ENCODE peak calls at places on chromosomes 5 and 9, in four cellular contexts. One of them, this sample, is unnamed. For H3K9me3, the result is how much of the 10 kb centered on the place peaks cover.

GRCh38 chr9:99013550-99013949 is 69.8 kb downstream of the COL15A1 start:
- DNase-seq in stomach: no peak
- DNase-seq in heart left ventricle: no peak
- DNase-seq in endodermal cell: no peak
- DNase-seq in this sample: peak

GRCh38 chr5:26691486-26691885 is 346.9 kb downstream of the CDH9 start:
- DNase-seq in stomach: no peak
- DNase-seq in heart left ventricle: no peak
- DNase-seq in endodermal cell: no peak
- DNase-seq in this sample: no peak

GRCh38 chr9:137194909-137195308 is 5.6 kb downstream of the TPRN start:
- DNase-seq in stomach: peak
- DNase-seq in heart left ventricle: no peak
- DNase-seq in endodermal cell: no peak
- DNase-seq in this sample: peak

GRCh38 chr5:93620487-93621339 is 37.7 kb downstream of the NR2F1 start:
- DNase-seq in stomach: peak
- DNase-seq in heart left ventricle: peak
- DNase-seq in endodermal cell: peak
- DNase-seq in this sample: peak

GRCh38 chr9:21095561-21095960 is 17.8 kb upstream of the IFNB1 start:
- DNase-seq in stomach: no peak
- DNase-seq in heart left ventricle: no peak
- DNase-seq in endodermal cell: no peak
- DNase-seq in this sample: no peak

GRCh38 chr5:180289433-180289832 is 2.5 kb downstream of the MAPK9 start:
- DNase-seq in stomach: peak
- DNase-seq in heart left ventricle: no peak
- DNase-seq in endodermal cell: no peak
- DNase-seq in this sample: peak

GRCh38 chr5:150461231-150461630 is 11.7 kb upstream of the RPS14 start:
- DNase-seq in stomach: no peak
- DNase-seq in heart left ventricle: no peak
- DNase-seq in endodermal cell: peak
- DNase-seq in this sample: no peak

GRCh38 chr5:8019719-8020218 is 150.8 kb downstream of the MTRR start:
- DNase-seq in stomach: no peak
- DNase-seq in heart left ventricle: no peak
- DNase-seq in endodermal cell: no peak
- DNase-seq in this sample: no peak

GRCh38 chr5:20023686-20024085 is 35.7 kb upstream of the CDH18 start:
- DNase-seq in stomach: no peak
- DNase-seq in heart left ventricle: no peak
- DNase-seq in endodermal cell: no peak
- DNase-seq in this sample: no peak

GRCh38 chr5:74337252-74338100 is 303.1 kb downstream of the ENC1 start:
- DNase-seq in stomach: no peak
- DNase-seq in heart left ventricle: no peak
- DNase-seq in endodermal cell: peak
- DNase-seq in this sample: no peak

GRCh38 chr5:142845402-142845901 is 75.3 kb downstream of the ARHGAP26 start:
- DNase-seq in stomach: no peak
- DNase-seq in heart left ventricle: no peak
- DNase-seq in endodermal cell: no peak
- DNase-seq in this sample: peak

GRCh38 chr5:108788142-108788541 is 40.4 kb downstream of the FER start:
- DNase-seq in stomach: peak
- DNase-seq in heart left ventricle: peak
- DNase-seq in endodermal cell: no peak
- DNase-seq in this sample: no peak

GRCh38 chr9:106869458-106869857 is 6.5 kb downstream of the ZNF462 start:
- DNase-seq in stomach: no peak
- DNase-seq in heart left ventricle: no peak
- DNase-seq in endodermal cell: no peak
- DNase-seq in this sample: no peak

GRCh38 chr5:67996596-67996995 is 219.0 kb upstream of the PIK3R1 start:
- DNase-seq in stomach: no peak
- DNase-seq in heart left ventricle: no peak
- DNase-seq in endodermal cell: no peak
- DNase-seq in this sample: peak

GRCh38 chr9:86946712-86947145 is 577 bp downstream of the GAS1 start:
- DNase-seq in stomach: peak
- DNase-seq in heart left ventricle: peak
- DNase-seq in endodermal cell: peak
- DNase-seq in this sample: peak

GRCh38 chr5:168601972-168602371 is 22.8 kb upstream of the PANK3 start:
- DNase-seq in stomach: no peak
- DNase-seq in heart left ventricle: no peak
- DNase-seq in endodermal cell: no peak
- DNase-seq in this sample: no peak

GRCh38 chr5:108748010-108748353 is 285 bp downstream of the FER start:
- DNase-seq in stomach: no peak
- DNase-seq in heart left ventricle: no peak
- DNase-seq in endodermal cell: no peak
- DNase-seq in this sample: no peak

GRCh38 chr9:2418619-2419018 is 203.0 kb upstream of the VLDLR start:
- DNase-seq in stomach: no peak
- DNase-seq in heart left ventricle: no peak
- DNase-seq in endodermal cell: peak
- DNase-seq in this sample: no peak

GRCh38 chr5:67879619-67880357 is 335.8 kb upstream of the PIK3R1 start:
- DNase-seq in stomach: no peak
- DNase-seq in heart left ventricle: no peak
- DNase-seq in endodermal cell: no peak
- DNase-seq in this sample: peak

GRCh38 chr9:20024159-20024571 is 235.3 kb upstream of the SLC24A2 start:
- DNase-seq in stomach: no peak
- DNase-seq in heart left ventricle: no peak
- DNase-seq in endodermal cell: no peak
- DNase-seq in this sample: no peak

GRCh38 chr5:180932660-180933059 is 33.7 kb downstream of the BTNL8 start:
- DNase-seq in stomach: no peak
- DNase-seq in heart left ventricle: no peak
- DNase-seq in endodermal cell: no peak
- DNase-seq in this sample: no peak

GRCh38 chr9:125436613-125437443 is 175.2 kb downstream of the GAPVD1 start:
- DNase-seq in stomach: no peak
- DNase-seq in heart left ventricle: no peak
- DNase-seq in endodermal cell: no peak
- DNase-seq in this sample: no peak

GRCh38 chr5:142826093-142826492 is 55.9 kb downstream of the ARHGAP26 start:
- DNase-seq in stomach: no peak
- DNase-seq in heart left ventricle: no peak
- DNase-seq in endodermal cell: no peak
- DNase-seq in this sample: no peak

GRCh38 chr9:108219664-108220063 is 636.1 kb downstream of the ACTL7B start:
- DNase-seq in stomach: peak
- DNase-seq in heart left ventricle: no peak
- DNase-seq in endodermal cell: no peak
- DNase-seq in this sample: peak

GRCh38 chr9:38061326-38061947 is 7.6 kb downstream of the SHB start:
- DNase-seq in stomach: no peak
- DNase-seq in heart left ventricle: no peak
- DNase-seq in endodermal cell: peak
- DNase-seq in this sample: no peak
- H3K27ac ChIP-seq in stomach: peak
- H3K27ac ChIP-seq in heart left ventricle: peak
- H3K27ac ChIP-seq in endodermal cell: no peak
- H3K27ac ChIP-seq in this sample: no peak

GRCh38 chr9:135076143-135076875 is 11.2 kb upstream of the OLFM1 start:
- DNase-seq in stomach: no peak
- DNase-seq in heart left ventricle: no peak
- DNase-seq in endodermal cell: peak
- DNase-seq in this sample: no peak
- H3K4me3 ChIP-seq in stomach: peak
- H3K4me3 ChIP-seq in heart left ventricle: peak
- H3K4me3 ChIP-seq in endodermal cell: no peak
- H3K4me3 ChIP-seq in this sample: no peak

GRCh38 chr5:178982941-178983340 is 12.2 kb downstream of the GRM6 start:
- DNase-seq in stomach: no peak
- DNase-seq in heart left ventricle: no peak
- DNase-seq in endodermal cell: no peak
- DNase-seq in this sample: no peak
- H3K9me3 ChIP-seq in stomach: half or more
- H3K9me3 ChIP-seq in heart left ventricle: half or more
- H3K9me3 ChIP-seq in endodermal cell: under half
- H3K9me3 ChIP-seq in this sample: under half

GRCh38 chr5:91150636-91151035 is 232.5 kb downstream of the ARRDC3 start:
- DNase-seq in stomach: no peak
- DNase-seq in heart left ventricle: no peak
- DNase-seq in endodermal cell: no peak
- DNase-seq in this sample: no peak
- H3K27ac ChIP-seq in stomach: no peak
- H3K27ac ChIP-seq in heart left ventricle: no peak
- H3K27ac ChIP-seq in endodermal cell: no peak
- H3K27ac ChIP-seq in this sample: no peak

DNA sequence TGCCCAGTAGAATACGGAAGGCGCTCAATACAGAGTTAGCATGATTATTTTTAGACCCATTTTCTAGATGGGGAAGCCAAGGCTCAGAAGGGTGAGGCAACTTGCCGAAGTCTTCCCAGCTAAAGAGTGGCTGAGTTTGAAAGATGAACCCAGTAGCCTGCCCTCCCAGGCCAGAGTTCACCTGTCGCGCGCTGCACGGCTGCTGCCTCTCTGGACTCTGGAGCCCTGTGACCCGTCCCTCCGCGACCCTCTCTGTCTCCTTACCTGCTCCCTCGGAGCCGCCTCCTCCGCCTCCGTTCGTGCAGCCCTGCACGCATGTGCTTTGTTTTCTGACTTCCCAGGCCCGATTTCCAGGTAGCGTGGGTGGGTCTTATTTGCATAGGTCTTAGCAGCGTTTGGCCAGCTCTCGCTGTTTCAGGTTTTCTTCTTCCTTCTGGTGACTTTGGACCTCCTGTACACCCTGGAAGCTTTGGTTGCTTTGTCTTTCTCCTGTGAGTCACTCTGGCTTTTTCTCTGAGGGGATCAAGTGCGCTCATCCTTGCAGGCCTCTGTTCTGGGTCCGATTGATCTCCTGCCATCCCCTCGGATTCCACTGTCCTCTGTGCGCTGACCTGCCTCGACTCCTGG is at the start of gene RNF183:
- DNase-seq in stomach: peak
- DNase-seq in heart left ventricle: no peak
- DNase-seq in endodermal cell: peak
- DNase-seq in this sample: peak
- H3K4me3 ChIP-seq in stomach: peak
- H3K4me3 ChIP-seq in heart left ventricle: no peak
- H3K4me3 ChIP-seq in endodermal cell: no peak
- H3K4me3 ChIP-seq in this sample: no peak

GRCh38 chr5:152956943-152957613 is 533.4 kb upstream of the GRIA1 start:
- DNase-seq in stomach: no peak
- DNase-seq in heart left ventricle: no peak
- DNase-seq in endodermal cell: no peak
- DNase-seq in this sample: no peak
- H3K9me3 ChIP-seq in stomach: under half
- H3K9me3 ChIP-seq in heart left ventricle: under half
- H3K9me3 ChIP-seq in endodermal cell: under half
- H3K9me3 ChIP-seq in this sample: under half

DNA sequence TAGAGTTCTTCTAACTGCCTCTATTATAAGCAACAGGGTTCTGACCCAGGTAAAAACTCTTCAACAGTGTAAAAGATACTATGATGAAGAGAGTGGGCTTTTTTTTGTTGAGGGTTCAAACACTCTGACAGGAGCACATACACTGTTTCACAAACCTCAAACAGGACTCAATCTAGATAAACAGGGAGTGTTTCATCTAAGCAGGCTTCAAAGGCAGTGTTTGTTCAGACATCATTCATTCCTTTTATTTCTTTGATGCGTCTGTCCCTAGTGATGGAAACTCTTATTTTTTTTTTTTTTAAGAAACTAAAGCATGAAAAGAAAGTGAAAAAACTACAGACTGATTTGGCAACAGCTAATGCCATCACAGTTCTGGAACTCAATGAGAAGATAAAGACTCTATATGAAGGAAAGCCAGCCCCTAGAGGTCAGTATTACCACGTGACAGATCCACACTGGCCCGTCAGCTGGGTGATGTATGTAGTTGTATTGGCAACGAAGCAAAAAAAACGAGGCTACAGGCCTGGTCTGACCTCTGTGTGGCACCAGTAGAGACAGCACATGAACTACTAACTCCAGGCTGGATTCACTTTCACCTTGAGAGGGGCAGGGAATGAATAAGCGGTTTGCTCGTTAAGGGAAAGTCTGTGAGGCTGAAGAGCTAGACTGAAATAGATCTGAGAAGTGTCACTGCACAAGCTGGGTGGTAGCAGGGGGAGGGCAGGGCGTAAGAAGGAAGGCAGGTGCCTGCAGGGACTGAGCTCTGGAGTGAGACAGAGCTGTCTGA is 172.2 kb downstream of the CCDC192 start:
- DNase-seq in stomach: peak
- DNase-seq in heart left ventricle: peak
- DNase-seq in endodermal cell: peak
- DNase-seq in this sample: peak
- H3K27ac ChIP-seq in stomach: peak
- H3K27ac ChIP-seq in heart left ventricle: peak
- H3K27ac ChIP-seq in endodermal cell: no peak
- H3K27ac ChIP-seq in this sample: no peak

GRCh38 chr9:85740821-85741111 is 988 bp downstream of the AGTPBP1 start:
- DNase-seq in stomach: no peak
- DNase-seq in heart left ventricle: no peak
- DNase-seq in endodermal cell: no peak
- DNase-seq in this sample: peak
- H3K4me3 ChIP-seq in stomach: peak
- H3K4me3 ChIP-seq in heart left ventricle: peak
- H3K4me3 ChIP-seq in endodermal cell: peak
- H3K4me3 ChIP-seq in this sample: peak

GRCh38 chr9:122609810-122610209 is 4.7 kb upstream of the OR1Q1 start:
- DNase-seq in stomach: no peak
- DNase-seq in heart left ventricle: no peak
- DNase-seq in endodermal cell: no peak
- DNase-seq in this sample: no peak
- H3K9me3 ChIP-seq in stomach: under half
- H3K9me3 ChIP-seq in heart left ventricle: under half
- H3K9me3 ChIP-seq in endodermal cell: under half
- H3K9me3 ChIP-seq in this sample: under half

DNA sequence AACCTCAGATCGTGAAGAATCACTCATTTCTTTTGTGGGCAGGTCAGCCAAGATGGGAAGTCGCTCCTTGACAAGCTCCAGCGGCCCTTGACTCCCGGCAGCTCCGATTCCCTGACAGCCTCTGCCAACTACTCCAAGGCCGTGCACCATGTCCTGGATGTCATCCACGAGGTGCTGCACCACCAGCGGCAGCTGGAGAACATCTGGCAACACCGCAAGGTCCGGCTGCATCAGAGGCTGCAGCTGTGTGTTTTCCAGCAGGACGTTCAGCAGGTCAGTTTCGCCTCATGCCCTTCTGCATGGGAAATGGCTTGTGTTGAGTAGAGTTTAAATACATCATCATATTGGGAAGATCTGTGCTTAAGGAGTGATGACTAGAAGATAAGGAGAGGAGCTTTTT is 173.3 kb downstream of the TRIO start:
- DNase-seq in stomach: no peak
- DNase-seq in heart left ventricle: peak
- DNase-seq in endodermal cell: no peak
- DNase-seq in this sample: no peak
- H3K27ac ChIP-seq in stomach: no peak
- H3K27ac ChIP-seq in heart left ventricle: no peak
- H3K27ac ChIP-seq in endodermal cell: no peak
- H3K27ac ChIP-seq in this sample: no peak

This sample was measured in small intestine.